ENCODE peak calls at places on chromosomes 12 and 14, in nine cellular contexts. D is CD8-positive, alpha-beta memory T cell; L is thyroid gland; J is adipocyte; S is GM23248; B is astrocyte; Z is endothelial cell of umbilical vein; R is testis; K is RWPE2. M is an unnamed sample. For H3K36me3, the result is how much of the 10 kb centered on the place peaks cover.

GRCh38 chr14:20440882-20441281 is 4.9 kb upstream of the KLHL33 start:
- DNase-seq in Z (peak), K (no peak), L (no peak), J (no peak), D (peak), B (no peak), S (no peak), R (no peak), M (no peak)

GRCh38 chr12:84779169-84779568 is 133.4 kb downstream of the SLC6A15 start:
- DNase-seq in L (no peak), Z (no peak), R (no peak), S (no peak), J (no peak), K (no peak), D (no peak), B (no peak), M (no peak)

GRCh38 chr12:31119531-31120211 is 46.0 kb downstream of the DDX11 start:
- DNase-seq in R (no peak), Z (no peak), L (no peak), J (no peak), S (no peak), D (peak), B (no peak), K (no peak), M (no peak)

GRCh38 chr12:700061-700460 is 36.8 kb upstream of the NINJ2 start:
- DNase-seq in Z (peak), L (no peak), K (no peak), D (no peak), J (no peak), B (no peak), R (no peak), S (no peak), M (no peak)

GRCh38 chr12:27331299-27331926 is 1.2 kb upstream of the BMAL2 start:
- DNase-seq in R (no peak), Z (peak), S (peak), B (peak), D (no peak), J (peak), K (no peak), L (no peak), M (no peak)

GRCh38 chr12:82527165-82527780 is 159.4 kb upstream of the TMTC2 start:
- DNase-seq in D (no peak), J (peak), L (peak), Z (peak), S (peak), R (peak), K (no peak), B (peak), M (no peak)

GRCh38 chr14:37594916-37595808 is at the start of the genes FOXA1 and TTC6:
- DNase-seq in R (peak), S (peak), J (peak), Z (no peak), L (no peak), D (no peak), B (no peak), K (peak), M (peak)

GRCh38 chr12:113684053-113684907 is 212.6 kb upstream of the LHX5 start:
- DNase-seq in R (no peak), K (no peak), Z (no peak), D (no peak), J (no peak), S (no peak), B (peak), L (no peak), M (no peak)

GRCh38 chr12:40622246-40622838 is 69.9 kb upstream of the CNTN1 start:
- DNase-seq in D (no peak), S (peak), Z (peak), J (peak), K (no peak), B (peak), R (peak), L (peak), M (no peak)

GRCh38 chr14:90293766-90294471 is 37.6 kb downstream of the PSMC1 start:
- DNase-seq in Z (no peak), K (no peak), L (no peak), S (no peak), B (no peak), J (no peak), R (no peak), D (no peak), M (no peak)

DNA sequence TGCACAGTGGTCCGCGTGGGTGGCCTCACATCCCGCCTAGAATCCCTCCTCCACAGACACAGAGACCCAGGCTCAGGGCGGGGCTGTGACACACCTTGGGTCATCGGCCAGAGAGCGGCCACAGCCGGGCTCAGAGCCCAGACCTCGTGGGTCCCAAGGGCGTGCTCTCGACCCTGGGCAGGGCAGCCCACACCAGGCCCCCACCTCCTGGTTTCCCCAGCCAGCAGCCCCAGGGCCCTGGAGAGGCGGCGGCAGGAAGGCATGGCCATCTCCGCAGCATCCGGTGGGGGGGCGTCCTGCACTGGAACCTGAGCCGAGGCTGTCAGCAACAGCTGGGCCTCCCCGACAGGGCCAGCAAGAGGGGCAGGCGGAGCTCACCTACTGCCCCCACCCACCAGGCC is 15.2 kb downstream of the JAG2 start:
- DNase-seq in J (no peak), L (no peak), R (no peak), D (no peak), S (peak), Z (no peak), K (peak), B (no peak), M (peak)
- H3K36me3 ChIP-seq in J (under half), L (under half), R (under half), D (under half), S (under half), Z (under half), K (under half), B (under half), M (under half)

DNA sequence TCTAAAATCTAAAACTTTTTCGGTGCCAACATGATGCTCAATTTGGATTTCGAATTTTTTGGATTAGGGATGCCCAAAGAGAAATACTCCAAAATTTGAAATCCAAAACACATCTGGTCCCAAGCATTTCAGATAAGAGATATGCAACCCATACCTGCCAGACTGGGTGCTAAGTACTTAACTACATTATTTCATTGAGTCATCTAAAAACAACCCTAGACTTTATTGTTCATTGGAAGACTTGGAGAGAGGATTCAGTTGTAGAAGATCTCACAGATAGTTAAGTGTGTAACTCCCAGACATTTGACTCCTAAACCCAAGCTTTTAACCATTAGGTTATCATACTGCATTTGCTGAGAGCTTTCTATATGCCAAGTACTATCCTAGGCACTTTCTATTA is 102.2 kb downstream of the BCAT1 start:
- DNase-seq in R (no peak), J (no peak), Z (no peak), S (no peak), K (no peak), B (no peak), L (no peak), D (no peak), M (no peak)
- H3K36me3 ChIP-seq in R (under half), J (under half), Z (under half), S (under half), K (under half), B (under half), L (under half), D (under half), M (under half)

DNA sequence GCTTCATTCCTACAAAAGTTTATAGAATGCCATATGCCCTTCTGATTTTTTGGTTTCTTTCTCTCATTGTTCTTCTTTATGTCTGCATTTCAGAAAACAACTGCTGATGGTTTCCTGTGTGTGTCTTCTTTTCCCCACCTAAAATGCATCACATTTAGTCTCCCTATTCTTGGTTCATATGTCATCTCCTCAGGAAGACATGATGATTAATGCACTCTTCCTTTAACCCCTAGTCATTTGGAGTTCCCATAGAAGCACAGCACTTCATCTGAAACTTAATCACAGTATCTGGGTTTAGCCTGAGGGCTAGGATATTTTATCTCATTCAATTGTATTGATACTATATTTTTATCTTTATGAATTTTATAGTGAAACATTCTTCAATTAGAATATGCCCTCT is 21.5 kb downstream of the GNPNAT1 start:
- DNase-seq in Z (peak), L (no peak), R (no peak), K (no peak), B (no peak), J (no peak), S (no peak), D (no peak), M (no peak)
- H3K36me3 ChIP-seq in Z (under half), L (under half), R (under half), K (half or more), B (under half), J (half or more), S (under half), D (under half), M (under half)

GRCh38 chr12:71648537-71648936 is 15.1 kb downstream of the ZFC3H1 start:
- DNase-seq in L (no peak), J (no peak), Z (no peak), B (no peak), S (no peak), K (no peak), R (no peak), D (no peak), M (no peak)
- H3K36me3 ChIP-seq in L (under half), J (half or more), Z (under half), B (under half), S (half or more), K (half or more), R (under half), D (under half), M (half or more)

GRCh38 chr12:122243965-122244364 is 18.1 kb upstream of the DIABLO start:
- DNase-seq in Z (no peak), L (no peak), B (no peak), D (no peak), R (no peak), J (no peak), S (no peak), K (no peak), M (no peak)
- H3K36me3 ChIP-seq in Z (under half), L (under half), B (under half), D (under half), R (under half), J (under half), S (under half), K (under half), M (under half)

DNA sequence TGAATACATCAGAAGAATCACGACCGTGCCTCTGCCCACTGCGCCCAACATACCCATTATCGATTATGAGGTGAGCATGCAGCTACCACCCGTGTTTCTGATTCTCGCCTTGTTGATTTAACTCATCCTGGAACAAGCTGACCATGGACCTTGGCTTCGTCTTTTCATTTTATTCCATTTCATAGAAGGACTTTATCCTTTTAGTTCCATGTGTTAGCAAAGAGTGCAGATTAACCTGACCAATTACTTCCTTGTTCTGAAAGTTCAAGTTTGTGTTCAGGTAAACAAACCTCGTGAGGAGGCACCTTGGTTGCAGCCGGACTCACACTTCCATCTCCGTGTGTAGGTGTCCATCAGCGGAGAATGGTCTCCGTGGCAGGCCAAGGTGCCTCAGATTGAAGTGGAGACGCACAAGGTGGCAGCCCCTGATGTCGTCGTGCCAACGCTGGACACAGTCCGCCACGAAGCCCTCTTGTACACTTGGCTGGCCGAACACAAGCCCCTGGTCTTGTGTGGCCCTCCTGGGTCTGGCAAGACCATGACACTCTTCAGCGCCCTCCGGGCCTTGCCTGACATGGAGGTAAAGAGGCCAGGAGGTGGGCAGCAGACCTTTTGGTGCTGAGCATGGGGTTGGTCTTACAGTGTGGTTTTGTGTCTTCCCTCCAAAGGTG is 52.2 kb downstream of the DYNC1H1 start:
- DNase-seq in R (no peak), D (no peak), L (no peak), S (no peak), J (no peak), Z (no peak), K (no peak), B (no peak), M (peak)
- H3K36me3 ChIP-seq in R (under half), D (half or more), L (half or more), S (half or more), J (half or more), Z (half or more), K (half or more), B (half or more), M (half or more)

GRCh38 chr14:23403139-23403438 is 5.0 kb downstream of the MYH6 start:
- DNase-seq in Z (no peak), D (no peak), K (no peak), R (no peak), J (no peak), L (no peak), S (no peak), B (no peak), M (no peak)

GRCh38 chr14:23405096-23405495 is 3.0 kb downstream of the MYH6 start:
- DNase-seq in R (no peak), K (no peak), Z (no peak), S (no peak), B (no peak), D (no peak), J (no peak), L (no peak), M (no peak)

GRCh38 chr14:23404331-23404900 is 3.7 kb downstream of the MYH6 start:
- DNase-seq in R (no peak), L (no peak), D (no peak), B (no peak), J (no peak), K (no peak), S (no peak), Z (no peak), M (peak)

GRCh38 chr14:23402296-23403138 is 5.6 kb downstream of the MYH6 start:
- DNase-seq in L (peak), D (no peak), Z (no peak), R (peak), J (no peak), K (no peak), S (peak), B (no peak), M (no peak)

DNA sequence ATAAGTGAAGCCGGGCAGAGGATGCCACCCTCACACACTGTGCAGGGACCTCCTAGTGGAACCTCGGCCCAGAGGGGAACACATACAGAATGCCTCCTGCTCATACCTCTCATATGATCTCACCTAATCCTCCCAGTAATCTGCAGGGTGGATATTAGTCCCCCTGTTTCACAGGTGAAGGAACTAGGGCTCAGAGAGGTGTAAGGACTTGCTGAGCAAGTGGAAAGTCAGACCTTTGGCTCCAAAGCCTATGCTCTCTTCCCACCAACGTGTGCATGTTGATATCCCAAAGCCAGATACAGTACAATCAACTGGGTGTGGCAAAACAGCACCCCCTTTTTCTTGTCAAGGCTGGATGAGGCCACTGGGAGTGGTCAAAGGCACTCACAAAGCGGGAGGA is 4.2 kb downstream of the MYH6 start:
- DNase-seq in S (no peak), K (no peak), Z (no peak), J (no peak), L (no peak), R (no peak), B (no peak), D (no peak), M (no peak)
- H3K36me3 ChIP-seq in S (under half), K (under half), Z (under half), J (under half), L (under half), R (under half), B (under half), D (under half), M (under half)

GRCh38 chr12:131770120-131770519 is 58.1 kb upstream of the MMP17 start:
- DNase-seq in S (no peak), J (no peak), B (no peak), K (no peak), Z (no peak), L (no peak), R (no peak), D (no peak), M (no peak)

GRCh38 chr12:131761638-131762037 is 50.7 kb downstream of the SFSWAP start:
- DNase-seq in J (no peak), L (no peak), S (no peak), K (no peak), D (no peak), B (no peak), R (no peak), Z (no peak), M (no peak)

GRCh38 chr12:131764738-131765137 is 53.8 kb downstream of the SFSWAP start:
- DNase-seq in Z (no peak), J (no peak), R (no peak), D (no peak), B (peak), K (no peak), S (peak), L (no peak), M (no peak)

GRCh38 chr12:131765961-131766360 is 55.1 kb downstream of the SFSWAP start:
- DNase-seq in S (no peak), B (no peak), L (no peak), R (no peak), Z (no peak), J (no peak), K (no peak), D (no peak), M (no peak)

GRCh38 chr12:131766382-131767107 is 55.7 kb downstream of the SFSWAP start:
- DNase-seq in B (no peak), J (no peak), K (no peak), L (no peak), S (peak), R (no peak), D (no peak), Z (no peak), M (no peak)
- H3K36me3 ChIP-seq in B (under half), J (half or more), K (half or more), L (half or more), S (under half), R (under half), D (half or more), Z (under half), M (under half)

GRCh38 chr12:57156701-57157403 is 9.4 kb upstream of the LRP1-AS start:
- DNase-seq in Z (no peak), L (no peak), K (no peak), R (no peak), B (no peak), S (no peak), D (no peak), J (no peak), M (peak)

GRCh38 chr12:57158665-57159064 is 11.2 kb upstream of the LRP1-AS start:
- DNase-seq in Z (no peak), L (no peak), J (no peak), S (no peak), D (no peak), R (no peak), K (no peak), B (no peak), M (no peak)

GRCh38 chr12:57159341-57159740 is 11.9 kb upstream of the LRP1-AS start:
- DNase-seq in R (no peak), J (no peak), S (no peak), B (no peak), L (no peak), K (no peak), D (no peak), Z (no peak), M (peak)

GRCh38 chr12:57158186-57158585 is 10.8 kb upstream of the LRP1-AS start:
- DNase-seq in L (no peak), K (no peak), R (no peak), J (no peak), B (no peak), D (no peak), Z (no peak), S (no peak), M (no peak)

GRCh38 chr12:57157588-57158173 is 10.3 kb upstream of the LRP1-AS start:
- DNase-seq in J (no peak), D (no peak), Z (no peak), B (no peak), S (no peak), L (no peak), K (no peak), R (no peak), M (no peak)
- H3K36me3 ChIP-seq in J (half or more), D (under half), Z (under half), B (half or more), S (half or more), L (under half), K (under half), R (under half), M (half or more)

M was measured in left lung.